ENCODE peak calls at places on chromosome 18, in eight cellular contexts. One of them, this sample, is unnamed.

GRCh38 chr18:34767601-34768027 is 57.5 kb downstream of the DTNA start:
- DNase-seq in stimulated activated CD8-positive, alpha-beta memory T cell treated with anti-CD3 and anti-CD28 coated beads, Interleukin-4, amount 100 ng/mL, for 48 hours: no peak
- DNase-seq in activated T-helper 1 cell treated with anti-CD3 and anti-CD28 coated beads, Interleukin-12 subunit alpha, Interleukin-12 subunit beta, Interleukin-2, Interleukin-4 antibody, amounts not matched to agents 30 ng/mL and 10 ng/mL and 1 ng/mL, durations not matched to agents 14 hours and 24 hours and 36 hours: no peak
- DNase-seq in CD4-positive, alpha-beta T cell: no peak
- DNase-seq in heart right ventricle: no peak
- DNase-seq in activated naive CD8-positive, alpha-beta T cell treated with anti-CD3 and anti-CD28 coated beads, Interleukin-2, amount 50 U/mL, for 16 hours: no peak
- DNase-seq in mesothelial cell of epicardium: no peak
- DNase-seq in activated naive CD4-positive, alpha-beta T cell treated with anti-CD3 and anti-CD28 coated beads, Interleukin-2, amount 50 U/mL, for 72 hours: no peak
- DNase-seq in this sample: no peak

GRCh38 chr18:23135679-23136325 is 517 bp downstream of the CABLES1 start:
- DNase-seq in stimulated activated CD8-positive, alpha-beta memory T cell treated with anti-CD3 and anti-CD28 coated beads, Interleukin-4, amount 100 ng/mL, for 48 hours: peak
- DNase-seq in activated T-helper 1 cell treated with anti-CD3 and anti-CD28 coated beads, Interleukin-12 subunit alpha, Interleukin-12 subunit beta, Interleukin-2, Interleukin-4 antibody, amounts not matched to agents 30 ng/mL and 10 ng/mL and 1 ng/mL, durations not matched to agents 14 hours and 24 hours and 36 hours: no peak
- DNase-seq in CD4-positive, alpha-beta T cell: peak
- DNase-seq in heart right ventricle: peak
- DNase-seq in activated naive CD8-positive, alpha-beta T cell treated with anti-CD3 and anti-CD28 coated beads, Interleukin-2, amount 50 U/mL, for 16 hours: no peak
- DNase-seq in mesothelial cell of epicardium: peak
- DNase-seq in activated naive CD4-positive, alpha-beta T cell treated with anti-CD3 and anti-CD28 coated beads, Interleukin-2, amount 50 U/mL, for 72 hours: peak
- DNase-seq in this sample: no peak

GRCh38 chr18:58316943-58317342 is 272.9 kb downstream of the NEDD4L start:
- DNase-seq in stimulated activated CD8-positive, alpha-beta memory T cell treated with anti-CD3 and anti-CD28 coated beads, Interleukin-4, amount 100 ng/mL, for 48 hours: no peak
- DNase-seq in activated T-helper 1 cell treated with anti-CD3 and anti-CD28 coated beads, Interleukin-12 subunit alpha, Interleukin-12 subunit beta, Interleukin-2, Interleukin-4 antibody, amounts not matched to agents 30 ng/mL and 10 ng/mL and 1 ng/mL, durations not matched to agents 14 hours and 24 hours and 36 hours: no peak
- DNase-seq in CD4-positive, alpha-beta T cell: no peak
- DNase-seq in heart right ventricle: no peak
- DNase-seq in activated naive CD8-positive, alpha-beta T cell treated with anti-CD3 and anti-CD28 coated beads, Interleukin-2, amount 50 U/mL, for 16 hours: no peak
- DNase-seq in mesothelial cell of epicardium: no peak
- DNase-seq in activated naive CD4-positive, alpha-beta T cell treated with anti-CD3 and anti-CD28 coated beads, Interleukin-2, amount 50 U/mL, for 72 hours: no peak
- DNase-seq in this sample: no peak

GRCh38 chr18:58303363-58303762 is 259.3 kb downstream of the NEDD4L start:
- DNase-seq in stimulated activated CD8-positive, alpha-beta memory T cell treated with anti-CD3 and anti-CD28 coated beads, Interleukin-4, amount 100 ng/mL, for 48 hours: peak
- DNase-seq in activated T-helper 1 cell treated with anti-CD3 and anti-CD28 coated beads, Interleukin-12 subunit alpha, Interleukin-12 subunit beta, Interleukin-2, Interleukin-4 antibody, amounts not matched to agents 30 ng/mL and 10 ng/mL and 1 ng/mL, durations not matched to agents 14 hours and 24 hours and 36 hours: peak
- DNase-seq in CD4-positive, alpha-beta T cell: no peak
- DNase-seq in heart right ventricle: no peak
- DNase-seq in activated naive CD8-positive, alpha-beta T cell treated with anti-CD3 and anti-CD28 coated beads, Interleukin-2, amount 50 U/mL, for 16 hours: no peak
- DNase-seq in mesothelial cell of epicardium: no peak
- DNase-seq in activated naive CD4-positive, alpha-beta T cell treated with anti-CD3 and anti-CD28 coated beads, Interleukin-2, amount 50 U/mL, for 72 hours: peak
- DNase-seq in this sample: no peak

GRCh38 chr18:25435462-25435782 is 83.5 kb upstream of the ZNF521 start:
- DNase-seq in stimulated activated CD8-positive, alpha-beta memory T cell treated with anti-CD3 and anti-CD28 coated beads, Interleukin-4, amount 100 ng/mL, for 48 hours: no peak
- DNase-seq in activated T-helper 1 cell treated with anti-CD3 and anti-CD28 coated beads, Interleukin-12 subunit alpha, Interleukin-12 subunit beta, Interleukin-2, Interleukin-4 antibody, amounts not matched to agents 30 ng/mL and 10 ng/mL and 1 ng/mL, durations not matched to agents 14 hours and 24 hours and 36 hours: no peak
- DNase-seq in CD4-positive, alpha-beta T cell: no peak
- DNase-seq in heart right ventricle: no peak
- DNase-seq in activated naive CD8-positive, alpha-beta T cell treated with anti-CD3 and anti-CD28 coated beads, Interleukin-2, amount 50 U/mL, for 16 hours: no peak
- DNase-seq in mesothelial cell of epicardium: no peak
- DNase-seq in activated naive CD4-positive, alpha-beta T cell treated with anti-CD3 and anti-CD28 coated beads, Interleukin-2, amount 50 U/mL, for 72 hours: no peak
- DNase-seq in this sample: no peak

GRCh38 chr18:68766433-68766832 is 31.4 kb upstream of the CCDC102B start:
- DNase-seq in stimulated activated CD8-positive, alpha-beta memory T cell treated with anti-CD3 and anti-CD28 coated beads, Interleukin-4, amount 100 ng/mL, for 48 hours: no peak
- DNase-seq in activated T-helper 1 cell treated with anti-CD3 and anti-CD28 coated beads, Interleukin-12 subunit alpha, Interleukin-12 subunit beta, Interleukin-2, Interleukin-4 antibody, amounts not matched to agents 30 ng/mL and 10 ng/mL and 1 ng/mL, durations not matched to agents 14 hours and 24 hours and 36 hours: no peak
- DNase-seq in CD4-positive, alpha-beta T cell: no peak
- DNase-seq in heart right ventricle: no peak
- DNase-seq in activated naive CD8-positive, alpha-beta T cell treated with anti-CD3 and anti-CD28 coated beads, Interleukin-2, amount 50 U/mL, for 16 hours: no peak
- DNase-seq in mesothelial cell of epicardium: no peak
- DNase-seq in activated naive CD4-positive, alpha-beta T cell treated with anti-CD3 and anti-CD28 coated beads, Interleukin-2, amount 50 U/mL, for 72 hours: no peak
- DNase-seq in this sample: no peak

GRCh38 chr18:33923980-33924379 is 300.7 kb downstream of the NOL4 start:
- DNase-seq in stimulated activated CD8-positive, alpha-beta memory T cell treated with anti-CD3 and anti-CD28 coated beads, Interleukin-4, amount 100 ng/mL, for 48 hours: no peak
- DNase-seq in activated T-helper 1 cell treated with anti-CD3 and anti-CD28 coated beads, Interleukin-12 subunit alpha, Interleukin-12 subunit beta, Interleukin-2, Interleukin-4 antibody, amounts not matched to agents 30 ng/mL and 10 ng/mL and 1 ng/mL, durations not matched to agents 14 hours and 24 hours and 36 hours: no peak
- DNase-seq in CD4-positive, alpha-beta T cell: no peak
- DNase-seq in heart right ventricle: no peak
- DNase-seq in activated naive CD8-positive, alpha-beta T cell treated with anti-CD3 and anti-CD28 coated beads, Interleukin-2, amount 50 U/mL, for 16 hours: no peak
- DNase-seq in mesothelial cell of epicardium: no peak
- DNase-seq in activated naive CD4-positive, alpha-beta T cell treated with anti-CD3 and anti-CD28 coated beads, Interleukin-2, amount 50 U/mL, for 72 hours: no peak
- DNase-seq in this sample: no peak

GRCh38 chr18:9094307-9095226 is 7.9 kb upstream of the NDUFV2 start:
- DNase-seq in stimulated activated CD8-positive, alpha-beta memory T cell treated with anti-CD3 and anti-CD28 coated beads, Interleukin-4, amount 100 ng/mL, for 48 hours: peak
- DNase-seq in activated T-helper 1 cell treated with anti-CD3 and anti-CD28 coated beads, Interleukin-12 subunit alpha, Interleukin-12 subunit beta, Interleukin-2, Interleukin-4 antibody, amounts not matched to agents 30 ng/mL and 10 ng/mL and 1 ng/mL, durations not matched to agents 14 hours and 24 hours and 36 hours: peak
- DNase-seq in CD4-positive, alpha-beta T cell: no peak
- DNase-seq in heart right ventricle: no peak
- DNase-seq in activated naive CD8-positive, alpha-beta T cell treated with anti-CD3 and anti-CD28 coated beads, Interleukin-2, amount 50 U/mL, for 16 hours: no peak
- DNase-seq in mesothelial cell of epicardium: no peak
- DNase-seq in activated naive CD4-positive, alpha-beta T cell treated with anti-CD3 and anti-CD28 coated beads, Interleukin-2, amount 50 U/mL, for 72 hours: peak
- DNase-seq in this sample: no peak

GRCh38 chr18:55790296-55790695 is 202.3 kb upstream of the TCF4 start:
- DNase-seq in stimulated activated CD8-positive, alpha-beta memory T cell treated with anti-CD3 and anti-CD28 coated beads, Interleukin-4, amount 100 ng/mL, for 48 hours: no peak
- DNase-seq in activated T-helper 1 cell treated with anti-CD3 and anti-CD28 coated beads, Interleukin-12 subunit alpha, Interleukin-12 subunit beta, Interleukin-2, Interleukin-4 antibody, amounts not matched to agents 30 ng/mL and 10 ng/mL and 1 ng/mL, durations not matched to agents 14 hours and 24 hours and 36 hours: no peak
- DNase-seq in CD4-positive, alpha-beta T cell: no peak
- DNase-seq in heart right ventricle: no peak
- DNase-seq in activated naive CD8-positive, alpha-beta T cell treated with anti-CD3 and anti-CD28 coated beads, Interleukin-2, amount 50 U/mL, for 16 hours: no peak
- DNase-seq in mesothelial cell of epicardium: no peak
- DNase-seq in activated naive CD4-positive, alpha-beta T cell treated with anti-CD3 and anti-CD28 coated beads, Interleukin-2, amount 50 U/mL, for 72 hours: no peak
- DNase-seq in this sample: no peak

GRCh38 chr18:1270081-1270480 is 365.4 kb downstream of the ADCYAP1 start:
- DNase-seq in stimulated activated CD8-positive, alpha-beta memory T cell treated with anti-CD3 and anti-CD28 coated beads, Interleukin-4, amount 100 ng/mL, for 48 hours: no peak
- DNase-seq in activated T-helper 1 cell treated with anti-CD3 and anti-CD28 coated beads, Interleukin-12 subunit alpha, Interleukin-12 subunit beta, Interleukin-2, Interleukin-4 antibody, amounts not matched to agents 30 ng/mL and 10 ng/mL and 1 ng/mL, durations not matched to agents 14 hours and 24 hours and 36 hours: no peak
- DNase-seq in CD4-positive, alpha-beta T cell: no peak
- DNase-seq in heart right ventricle: no peak
- DNase-seq in activated naive CD8-positive, alpha-beta T cell treated with anti-CD3 and anti-CD28 coated beads, Interleukin-2, amount 50 U/mL, for 16 hours: no peak
- DNase-seq in mesothelial cell of epicardium: no peak
- DNase-seq in activated naive CD4-positive, alpha-beta T cell treated with anti-CD3 and anti-CD28 coated beads, Interleukin-2, amount 50 U/mL, for 72 hours: no peak
- DNase-seq in this sample: no peak

GRCh38 chr18:61738488-61738887 is 154.3 kb downstream of the RNF152 start:
- DNase-seq in stimulated activated CD8-positive, alpha-beta memory T cell treated with anti-CD3 and anti-CD28 coated beads, Interleukin-4, amount 100 ng/mL, for 48 hours: no peak
- DNase-seq in activated T-helper 1 cell treated with anti-CD3 and anti-CD28 coated beads, Interleukin-12 subunit alpha, Interleukin-12 subunit beta, Interleukin-2, Interleukin-4 antibody, amounts not matched to agents 30 ng/mL and 10 ng/mL and 1 ng/mL, durations not matched to agents 14 hours and 24 hours and 36 hours: no peak
- DNase-seq in CD4-positive, alpha-beta T cell: no peak
- DNase-seq in heart right ventricle: no peak
- DNase-seq in activated naive CD8-positive, alpha-beta T cell treated with anti-CD3 and anti-CD28 coated beads, Interleukin-2, amount 50 U/mL, for 16 hours: no peak
- DNase-seq in mesothelial cell of epicardium: no peak
- DNase-seq in activated naive CD4-positive, alpha-beta T cell treated with anti-CD3 and anti-CD28 coated beads, Interleukin-2, amount 50 U/mL, for 72 hours: no peak
- DNase-seq in this sample: peak

GRCh38 chr18:7945882-7946281 is 378.8 kb downstream of the PTPRM start:
- DNase-seq in stimulated activated CD8-positive, alpha-beta memory T cell treated with anti-CD3 and anti-CD28 coated beads, Interleukin-4, amount 100 ng/mL, for 48 hours: no peak
- DNase-seq in activated T-helper 1 cell treated with anti-CD3 and anti-CD28 coated beads, Interleukin-12 subunit alpha, Interleukin-12 subunit beta, Interleukin-2, Interleukin-4 antibody, amounts not matched to agents 30 ng/mL and 10 ng/mL and 1 ng/mL, durations not matched to agents 14 hours and 24 hours and 36 hours: no peak
- DNase-seq in CD4-positive, alpha-beta T cell: no peak
- DNase-seq in heart right ventricle: no peak
- DNase-seq in activated naive CD8-positive, alpha-beta T cell treated with anti-CD3 and anti-CD28 coated beads, Interleukin-2, amount 50 U/mL, for 16 hours: no peak
- DNase-seq in mesothelial cell of epicardium: no peak
- DNase-seq in activated naive CD4-positive, alpha-beta T cell treated with anti-CD3 and anti-CD28 coated beads, Interleukin-2, amount 50 U/mL, for 72 hours: no peak
- DNase-seq in this sample: no peak

GRCh38 chr18:50879302-50880107 is 587 bp downstream of the ME2 start:
- DNase-seq in stimulated activated CD8-positive, alpha-beta memory T cell treated with anti-CD3 and anti-CD28 coated beads, Interleukin-4, amount 100 ng/mL, for 48 hours: peak
- DNase-seq in activated T-helper 1 cell treated with anti-CD3 and anti-CD28 coated beads, Interleukin-12 subunit alpha, Interleukin-12 subunit beta, Interleukin-2, Interleukin-4 antibody, amounts not matched to agents 30 ng/mL and 10 ng/mL and 1 ng/mL, durations not matched to agents 14 hours and 24 hours and 36 hours: peak
- DNase-seq in CD4-positive, alpha-beta T cell: peak
- DNase-seq in heart right ventricle: no peak
- DNase-seq in activated naive CD8-positive, alpha-beta T cell treated with anti-CD3 and anti-CD28 coated beads, Interleukin-2, amount 50 U/mL, for 16 hours: no peak
- DNase-seq in mesothelial cell of epicardium: no peak
- DNase-seq in activated naive CD4-positive, alpha-beta T cell treated with anti-CD3 and anti-CD28 coated beads, Interleukin-2, amount 50 U/mL, for 72 hours: peak
- DNase-seq in this sample: peak

GRCh38 chr18:76351961-76352581 is 143.0 kb downstream of the ZNF516 start:
- DNase-seq in stimulated activated CD8-positive, alpha-beta memory T cell treated with anti-CD3 and anti-CD28 coated beads, Interleukin-4, amount 100 ng/mL, for 48 hours: no peak
- DNase-seq in activated T-helper 1 cell treated with anti-CD3 and anti-CD28 coated beads, Interleukin-12 subunit alpha, Interleukin-12 subunit beta, Interleukin-2, Interleukin-4 antibody, amounts not matched to agents 30 ng/mL and 10 ng/mL and 1 ng/mL, durations not matched to agents 14 hours and 24 hours and 36 hours: no peak
- DNase-seq in CD4-positive, alpha-beta T cell: no peak
- DNase-seq in heart right ventricle: peak
- DNase-seq in activated naive CD8-positive, alpha-beta T cell treated with anti-CD3 and anti-CD28 coated beads, Interleukin-2, amount 50 U/mL, for 16 hours: no peak
- DNase-seq in mesothelial cell of epicardium: no peak
- DNase-seq in activated naive CD4-positive, alpha-beta T cell treated with anti-CD3 and anti-CD28 coated beads, Interleukin-2, amount 50 U/mL, for 72 hours: no peak
- DNase-seq in this sample: peak

GRCh38 chr18:65124633-65125032 is 626.2 kb upstream of the CDH7 start:
- DNase-seq in stimulated activated CD8-positive, alpha-beta memory T cell treated with anti-CD3 and anti-CD28 coated beads, Interleukin-4, amount 100 ng/mL, for 48 hours: no peak
- DNase-seq in activated T-helper 1 cell treated with anti-CD3 and anti-CD28 coated beads, Interleukin-12 subunit alpha, Interleukin-12 subunit beta, Interleukin-2, Interleukin-4 antibody, amounts not matched to agents 30 ng/mL and 10 ng/mL and 1 ng/mL, durations not matched to agents 14 hours and 24 hours and 36 hours: no peak
- DNase-seq in CD4-positive, alpha-beta T cell: no peak
- DNase-seq in heart right ventricle: no peak
- DNase-seq in activated naive CD8-positive, alpha-beta T cell treated with anti-CD3 and anti-CD28 coated beads, Interleukin-2, amount 50 U/mL, for 16 hours: no peak
- DNase-seq in mesothelial cell of epicardium: no peak
- DNase-seq in activated naive CD4-positive, alpha-beta T cell treated with anti-CD3 and anti-CD28 coated beads, Interleukin-2, amount 50 U/mL, for 72 hours: no peak
- DNase-seq in this sample: no peak

GRCh38 chr18:35559867-35560266 is 21.7 kb upstream of the GALNT1 start:
- DNase-seq in stimulated activated CD8-positive, alpha-beta memory T cell treated with anti-CD3 and anti-CD28 coated beads, Interleukin-4, amount 100 ng/mL, for 48 hours: no peak
- DNase-seq in activated T-helper 1 cell treated with anti-CD3 and anti-CD28 coated beads, Interleukin-12 subunit alpha, Interleukin-12 subunit beta, Interleukin-2, Interleukin-4 antibody, amounts not matched to agents 30 ng/mL and 10 ng/mL and 1 ng/mL, durations not matched to agents 14 hours and 24 hours and 36 hours: no peak
- DNase-seq in CD4-positive, alpha-beta T cell: no peak
- DNase-seq in heart right ventricle: no peak
- DNase-seq in activated naive CD8-positive, alpha-beta T cell treated with anti-CD3 and anti-CD28 coated beads, Interleukin-2, amount 50 U/mL, for 16 hours: no peak
- DNase-seq in mesothelial cell of epicardium: no peak
- DNase-seq in activated naive CD4-positive, alpha-beta T cell treated with anti-CD3 and anti-CD28 coated beads, Interleukin-2, amount 50 U/mL, for 72 hours: no peak
- DNase-seq in this sample: no peak

GRCh38 chr18:62778976-62779869 is 63.9 kb downstream of the PHLPP1 start:
- DNase-seq in stimulated activated CD8-positive, alpha-beta memory T cell treated with anti-CD3 and anti-CD28 coated beads, Interleukin-4, amount 100 ng/mL, for 48 hours: no peak
- DNase-seq in activated T-helper 1 cell treated with anti-CD3 and anti-CD28 coated beads, Interleukin-12 subunit alpha, Interleukin-12 subunit beta, Interleukin-2, Interleukin-4 antibody, amounts not matched to agents 30 ng/mL and 10 ng/mL and 1 ng/mL, durations not matched to agents 14 hours and 24 hours and 36 hours: no peak
- DNase-seq in CD4-positive, alpha-beta T cell: no peak
- DNase-seq in heart right ventricle: no peak
- DNase-seq in activated naive CD8-positive, alpha-beta T cell treated with anti-CD3 and anti-CD28 coated beads, Interleukin-2, amount 50 U/mL, for 16 hours: no peak
- DNase-seq in mesothelial cell of epicardium: no peak
- DNase-seq in activated naive CD4-positive, alpha-beta T cell treated with anti-CD3 and anti-CD28 coated beads, Interleukin-2, amount 50 U/mL, for 72 hours: no peak
- DNase-seq in this sample: no peak

GRCh38 chr18:55629136-55629535 is 41.1 kb upstream of the TCF4 start:
- DNase-seq in stimulated activated CD8-positive, alpha-beta memory T cell treated with anti-CD3 and anti-CD28 coated beads, Interleukin-4, amount 100 ng/mL, for 48 hours: no peak
- DNase-seq in activated T-helper 1 cell treated with anti-CD3 and anti-CD28 coated beads, Interleukin-12 subunit alpha, Interleukin-12 subunit beta, Interleukin-2, Interleukin-4 antibody, amounts not matched to agents 30 ng/mL and 10 ng/mL and 1 ng/mL, durations not matched to agents 14 hours and 24 hours and 36 hours: no peak
- DNase-seq in CD4-positive, alpha-beta T cell: no peak
- DNase-seq in heart right ventricle: no peak
- DNase-seq in activated naive CD8-positive, alpha-beta T cell treated with anti-CD3 and anti-CD28 coated beads, Interleukin-2, amount 50 U/mL, for 16 hours: no peak
- DNase-seq in mesothelial cell of epicardium: no peak
- DNase-seq in activated naive CD4-positive, alpha-beta T cell treated with anti-CD3 and anti-CD28 coated beads, Interleukin-2, amount 50 U/mL, for 72 hours: no peak
- DNase-seq in this sample: no peak

GRCh38 chr18:63683152-63683551 is 19.6 kb upstream of the SERPINB11 start:
- DNase-seq in stimulated activated CD8-positive, alpha-beta memory T cell treated with anti-CD3 and anti-CD28 coated beads, Interleukin-4, amount 100 ng/mL, for 48 hours: no peak
- DNase-seq in activated T-helper 1 cell treated with anti-CD3 and anti-CD28 coated beads, Interleukin-12 subunit alpha, Interleukin-12 subunit beta, Interleukin-2, Interleukin-4 antibody, amounts not matched to agents 30 ng/mL and 10 ng/mL and 1 ng/mL, durations not matched to agents 14 hours and 24 hours and 36 hours: no peak
- DNase-seq in CD4-positive, alpha-beta T cell: no peak
- DNase-seq in heart right ventricle: no peak
- DNase-seq in activated naive CD8-positive, alpha-beta T cell treated with anti-CD3 and anti-CD28 coated beads, Interleukin-2, amount 50 U/mL, for 16 hours: no peak
- DNase-seq in mesothelial cell of epicardium: no peak
- DNase-seq in activated naive CD4-positive, alpha-beta T cell treated with anti-CD3 and anti-CD28 coated beads, Interleukin-2, amount 50 U/mL, for 72 hours: no peak
- DNase-seq in this sample: no peak

GRCh38 chr18:58373486-58373885 is 255.4 kb downstream of the ALPK2 start:
- DNase-seq in stimulated activated CD8-positive, alpha-beta memory T cell treated with anti-CD3 and anti-CD28 coated beads, Interleukin-4, amount 100 ng/mL, for 48 hours: no peak
- DNase-seq in activated T-helper 1 cell treated with anti-CD3 and anti-CD28 coated beads, Interleukin-12 subunit alpha, Interleukin-12 subunit beta, Interleukin-2, Interleukin-4 antibody, amounts not matched to agents 30 ng/mL and 10 ng/mL and 1 ng/mL, durations not matched to agents 14 hours and 24 hours and 36 hours: no peak
- DNase-seq in CD4-positive, alpha-beta T cell: no peak
- DNase-seq in heart right ventricle: no peak
- DNase-seq in activated naive CD8-positive, alpha-beta T cell treated with anti-CD3 and anti-CD28 coated beads, Interleukin-2, amount 50 U/mL, for 16 hours: no peak
- DNase-seq in mesothelial cell of epicardium: no peak
- DNase-seq in activated naive CD4-positive, alpha-beta T cell treated with anti-CD3 and anti-CD28 coated beads, Interleukin-2, amount 50 U/mL, for 72 hours: no peak
- DNase-seq in this sample: no peak

This sample was measured in tibial nerve.